ENCODE peak calls at places on chromosomes 7 and 10, in seven cellular contexts. F is GM12878, T is HCT116, M is HepG2, D is K562, Q is SK-N-SH, Z is H1. Y is an unnamed sample.

GRCh38 chr7:138067774-138068173 is 8.5 kb upstream of the AKR1D1 start:
- DNase-seq in F (no peak), T (no peak), M (peak; percentile 65), D (no peak), Q (no peak), Z (no peak), Y (no peak)

GRCh38 chr10:112678581-112678980 is 231.6 kb downstream of the VTI1A start:
- DNase-seq in F (no peak), T (no peak), M (peak; percentile 94), D (no peak), Q (no peak), Z (no peak), Y (no peak)

GRCh38 chr7:55185941-55186609 is 167.3 kb downstream of the EGFR start:
- DNase-seq in F (no peak), T (peak; percentile 53), M (peak; percentile 78), D (peak; percentile 17), Q (no peak), Z (no peak), Y (no peak)

GRCh38 chr7:40175725-40176510 is 41.1 kb downstream of the SUGCT start:
- DNase-seq in F (no peak), T (no peak), M (no peak), D (no peak), Q (no peak), Z (no peak), Y (no peak)

GRCh38 chr7:123867220-123867619 is 22.3 kb downstream of the HYAL4 start:
- DNase-seq in F (no peak), T (no peak), M (no peak), D (no peak), Q (no peak), Z (no peak), Y (no peak)

GRCh38 chr10:53025172-53025651 is 252.6 kb upstream of the MBL2 start:
- DNase-seq in F (no peak), T (no peak), M (peak; percentile 12), D (no peak), Q (no peak), Z (no peak), Y (no peak)

GRCh38 chr7:44112997-44113763 is 9.0 kb downstream of the AEBP1 start:
- DNase-seq in F (no peak), T (no peak), M (no peak), D (peak; percentile 83), Q (peak; percentile 62), Z (no peak), Y (no peak)

GRCh38 chr7:30523466-30523865 is 18.8 kb upstream of the GGCT start:
- DNase-seq in F (no peak), T (no peak), M (no peak), D (no peak), Q (no peak), Z (no peak), Y (no peak)

GRCh38 chr7:25382175-25382574 is 153.9 kb upstream of the NPVF start:
- DNase-seq in F (no peak), T (no peak), M (no peak), D (no peak), Q (no peak), Z (no peak), Y (no peak)

GRCh38 chr7:45189151-45189970 is 31.8 kb downstream of the RAMP3 start:
- DNase-seq in F (no peak), T (no peak), M (no peak), D (no peak), Q (no peak), Z (no peak), Y (no peak)

GRCh38 chr7:5445991-5446594 is 22.5 kb upstream of the TNRC18 start:
- DNase-seq in F (no peak), T (no peak), M (peak; percentile 50), D (no peak), Q (peak; percentile 43), Z (no peak), Y (no peak)

GRCh38 chr7:70574970-70575799 is 556.8 kb upstream of the GALNT17 start:
- DNase-seq in F (no peak), T (no peak), M (no peak), D (no peak), Q (peak; percentile 76), Z (no peak), Y (peak; percentile 53)

GRCh38 chr10:20181408-20181807 is 365.2 kb downstream of the PLXDC2 start:
- DNase-seq in F (no peak), T (no peak), M (no peak), D (no peak), Q (no peak), Z (no peak), Y (no peak)

GRCh38 chr10:72802291-72803118 is 91.0 kb upstream of the OIT3 start:
- DNase-seq in F (no peak), T (no peak), M (no peak), D (no peak), Q (no peak), Z (no peak), Y (no peak)

GRCh38 chr10:95963202-95963991 is 55.6 kb downstream of the CC2D2B start:
- DNase-seq in F (no peak), T (no peak), M (no peak), D (no peak), Q (no peak), Z (no peak), Y (no peak)

GRCh38 chr10:71921319-71922027 is 42.7 kb upstream of the CHST3 start:
- DNase-seq in F (no peak), T (no peak), M (no peak), D (peak; percentile 17), Q (peak; percentile 80), Z (no peak), Y (no peak)

GRCh38 chr10:34186740-34187139 is 628.4 kb downstream of the PARD3 start:
- DNase-seq in F (no peak), T (no peak), M (no peak), D (no peak), Q (no peak), Z (no peak), Y (no peak)

GRCh38 chr10:14477408-14477710 is 146.6 kb upstream of the FRMD4A start:
- DNase-seq in F (no peak), T (no peak), M (no peak), D (no peak), Q (no peak), Z (no peak), Y (no peak)
- TF ChIP-seq JUND in F (no peak), T (no peak), M (no peak), D (no peak), Q (no peak), Z (no peak), Y (no peak)

GRCh38 chr7:92824901-92825480 is 11.4 kb downstream of the CDK6 start:
- DNase-seq in F (no peak), T (no peak), M (no peak), D (no peak), Q (no peak), Z (no peak), Y (no peak)
- TF ChIP-seq JUND in F (no peak), T (no peak), M (no peak), D (no peak), Q (no peak), Z (no peak), Y (no peak)

DNA sequence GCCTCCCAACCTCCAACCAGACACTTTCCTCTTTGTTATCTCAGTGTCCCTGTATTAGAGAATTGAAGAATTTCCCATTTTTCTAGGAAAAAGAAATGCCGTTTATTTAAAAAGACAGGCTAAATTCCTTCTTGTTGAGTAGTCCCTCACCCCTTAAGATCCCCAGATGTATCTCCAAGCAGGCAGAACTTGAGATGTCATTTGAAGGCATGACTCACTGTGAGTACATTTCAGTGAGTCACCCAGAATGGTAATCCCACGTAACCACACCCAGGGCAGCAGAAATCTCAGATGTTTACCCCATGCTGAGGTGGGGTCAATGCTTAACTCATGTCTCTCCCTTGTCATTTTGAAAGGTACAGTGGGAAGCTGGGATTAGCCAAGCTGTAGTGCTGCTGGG is 4.4 kb downstream of the ZNF655 start:
- DNase-seq in F (no peak), T (peak; percentile 96), M (peak; percentile 67), D (peak; percentile 80), Q (no peak), Z (no peak), Y (no peak)
- TF ChIP-seq JUND in F (no peak), T (peak; percentile 100), M (no peak), D (peak; percentile 99), Q (peak; percentile 100), Z (no peak), Y (no peak)

GRCh38 chr10:98006266-98006665 is 24.2 kb downstream of the CRTAC1 start:
- DNase-seq in F (no peak), T (no peak), M (no peak), D (peak; percentile 49), Q (peak; percentile 55), Z (no peak), Y (no peak)
- TF ChIP-seq JUND in F (no peak), T (no peak), M (no peak), D (no peak), Q (no peak), Z (no peak), Y (no peak)

Y was measured in T47D.